ENCODE peak calls at places on chromosomes 1 and 21, in eight cellular contexts. C, O, H, S, B, A, I and Y are unnamed samples.

GRCh38 chr1:224696891-224697765 is 81.0 kb downstream of the CNIH3 start:
- DNase-seq in O (peak), I (no peak), A (no peak), C (no peak), S (no peak), H (no peak), B (peak), Y (no peak)

GRCh38 chr1:232016636-232017035 is 390.0 kb downstream of the DISC1 start:
- DNase-seq in O (no peak), I (no peak), B (no peak), A (no peak), C (no peak), S (no peak), H (no peak), Y (no peak)

GRCh38 chr1:28354121-28354520 is 15.4 kb upstream of the PHACTR4 start:
- DNase-seq in C (no peak), O (peak), H (no peak), S (no peak), B (peak), A (no peak), I (no peak), Y (no peak)

GRCh38 chr21:39377444-39378050 is 28.7 kb upstream of the HMGN1 start:
- DNase-seq in O (peak), I (no peak), S (no peak), A (no peak), C (no peak), B (peak), H (peak), Y (no peak)

GRCh38 chr1:184506501-184506900 is 119.7 kb downstream of the C1orf21 start:
- DNase-seq in C (no peak), H (no peak), I (no peak), A (no peak), O (no peak), S (no peak), B (no peak), Y (no peak)

GRCh38 chr1:194535369-194535768 is 1349.0 kb upstream of the B3GALT2 start:
- DNase-seq in O (no peak), B (no peak), C (no peak), I (no peak), S (no peak), H (peak), A (peak), Y (peak)

GRCh38 chr1:219659682-219660081 is 46.8 kb upstream of the ZC3H11B start:
- DNase-seq in C (no peak), I (no peak), S (no peak), H (peak), O (peak), B (peak), A (peak), Y (no peak)

GRCh38 chr1:50208296-50208695 is 99.6 kb downstream of the ELAVL4 start:
- DNase-seq in H (no peak), B (no peak), I (no peak), C (no peak), A (peak), O (peak), S (no peak), Y (no peak)

GRCh38 chr1:80083892-80084291 is 1077.4 kb upstream of the ADGRL4 start:
- DNase-seq in O (no peak), B (peak), H (no peak), C (no peak), I (no peak), S (no peak), A (no peak), Y (no peak)

GRCh38 chr1:204991342-204991844 is 51.6 kb upstream of the CNTN2 start:
- DNase-seq in O (no peak), H (peak), S (no peak), B (no peak), A (no peak), I (no peak), C (peak), Y (no peak)

GRCh38 chr1:214573386-214574358 is 22.3 kb upstream of the PTPN14 start:
- DNase-seq in S (no peak), B (no peak), H (no peak), I (no peak), A (no peak), O (peak), C (no peak), Y (no peak)

GRCh38 chr1:41810446-41810845 is 108.3 kb downstream of the HIVEP3 start:
- DNase-seq in O (peak), I (no peak), H (peak), A (no peak), S (peak), C (peak), B (peak), Y (peak)

GRCh38 chr1:111471012-111471411 is 2.8 kb upstream of the C1orf162 start:
- DNase-seq in S (no peak), C (no peak), I (no peak), B (no peak), A (no peak), H (no peak), O (no peak), Y (no peak)

GRCh38 chr1:165898837-165899236 is 71.4 kb downstream of the UCK2 start:
- DNase-seq in S (no peak), A (no peak), O (peak), B (peak), C (no peak), I (no peak), H (no peak), Y (peak)

GRCh38 chr1:145785481-145785880 is 38.4 kb downstream of the RNF115 start:
- DNase-seq in S (peak), H (no peak), B (peak), C (no peak), I (no peak), O (peak), A (no peak), Y (no peak)

GRCh38 chr1:38253314-38253713 is 206.7 kb upstream of the POU3F1 start:
- DNase-seq in B (no peak), O (no peak), C (no peak), I (no peak), H (no peak), A (no peak), S (no peak), Y (no peak)

GRCh38 chr1:7048395-7048794 is 263.1 kb downstream of the CAMTA1 start:
- DNase-seq in C (no peak), O (no peak), I (no peak), S (no peak), B (no peak), A (no peak), H (no peak), Y (no peak)

GRCh38 chr1:207841318-207841717 is 69.6 kb downstream of the CD34 start:
- DNase-seq in I (no peak), H (peak), C (no peak), B (no peak), A (no peak), S (no peak), O (no peak), Y (no peak)

GRCh38 chr1:59596432-59596831 is 218.3 kb upstream of the HOOK1 start:
- DNase-seq in C (no peak), O (peak), A (no peak), H (no peak), B (peak), I (no peak), S (no peak), Y (peak)

GRCh38 chr1:19250629-19251304 is 557 bp downstream of the EMC1 start:
- DNase-seq in I (no peak), H (peak), B (no peak), O (peak), A (no peak), C (peak), S (no peak), Y (no peak)

GRCh38 chr1:6157528-6158174 is 22.5 kb downstream of the CHD5 start:
- DNase-seq in C (no peak), H (no peak), A (no peak), O (peak), S (no peak), I (peak), B (peak), Y (peak)

GRCh38 chr1:231636157-231636556 is 9.6 kb downstream of the DISC1 start:
- DNase-seq in S (no peak), C (no peak), O (peak), B (peak), I (no peak), H (no peak), A (no peak), Y (peak)

GRCh38 chr1:40034869-40035268 is 5.7 kb upstream of the CAP1 start:
- DNase-seq in S (no peak), O (no peak), C (no peak), A (no peak), B (no peak), I (no peak), H (no peak), Y (no peak)

GRCh38 chr1:47449702-47450552 is 12.1 kb downstream of the FOXD2 start:
- DNase-seq in O (peak), H (peak), S (no peak), I (no peak), B (peak), C (peak), A (peak), Y (peak)

GRCh38 chr1:7111855-7112254 is 326.6 kb downstream of the CAMTA1 start:
- DNase-seq in C (no peak), I (no peak), O (no peak), B (no peak), H (no peak), A (no peak), S (no peak), Y (no peak)

GRCh38 chr1:107820797-107821196 is 144.2 kb downstream of the VAV3 start:
- DNase-seq in O (peak), C (no peak), I (no peak), H (no peak), A (no peak), B (peak), S (no peak), Y (no peak)

GRCh38 chr1:28594661-28595411 is 2.8 kb downstream of the RAB42 start:
- DNase-seq in B (peak), I (no peak), O (peak), A (no peak), S (no peak), C (no peak), H (peak), Y (no peak)

GRCh38 chr1:58524353-58524945 is 22.1 kb downstream of the OMA1 start:
- DNase-seq in H (no peak), O (peak), C (no peak), B (no peak), S (no peak), A (no peak), I (no peak), Y (no peak)

GRCh38 chr1:67717876-67718275 is 32.9 kb downstream of the GADD45A start:
- DNase-seq in C (no peak), H (no peak), B (peak), S (no peak), A (no peak), O (peak), I (no peak), Y (no peak)

GRCh38 chr1:246798606-246799496 is 74.6 kb downstream of the SCCPDH start:
- DNase-seq in S (no peak), H (no peak), B (no peak), C (no peak), A (no peak), I (no peak), O (no peak), Y (no peak)

GRCh38 chr1:153447498-153448170 is 12.8 kb downstream of the S100A7 start:
- DNase-seq in C (no peak), A (no peak), S (no peak), O (peak), B (peak), I (no peak), H (no peak), Y (no peak)

GRCh38 chr1:226405411-226405988 is 2.4 kb downstream of the PARP1 start:
- DNase-seq in A (no peak), S (peak), O (no peak), I (no peak), C (peak), H (peak), B (no peak), Y (no peak)
- H3K4me2 ChIP-seq in A (peak), S (peak), O (peak), I (no peak), C (peak), H (peak), B (peak), Y (peak)

DNA sequence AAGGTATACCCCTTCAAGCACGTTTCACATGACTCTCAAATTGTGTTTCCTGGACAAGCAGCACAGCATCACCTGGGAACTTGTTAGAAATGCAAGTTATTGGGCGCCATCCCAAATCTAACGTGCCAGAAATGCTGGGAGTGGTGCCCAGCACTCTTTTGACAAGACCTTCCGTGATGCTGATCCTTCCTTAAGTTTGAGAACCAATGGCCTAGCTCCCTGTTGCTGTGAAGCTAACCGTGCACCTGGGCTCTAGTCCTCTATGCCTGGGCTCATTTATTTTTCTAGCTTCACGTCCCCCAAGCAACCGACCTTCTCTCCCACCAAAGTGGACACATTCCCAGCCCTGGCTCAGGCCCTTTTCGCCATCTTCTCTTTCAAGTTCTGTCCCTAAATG is 4.3 kb downstream of the BEST4 start:
- DNase-seq in H (peak), S (no peak), C (no peak), A (no peak), O (peak), B (no peak), I (no peak), Y (no peak)
- H3K27ac ChIP-seq in H (no peak), S (no peak), C (no peak), A (no peak), O (no peak), B (no peak), I (no peak), Y (peak)

DNA sequence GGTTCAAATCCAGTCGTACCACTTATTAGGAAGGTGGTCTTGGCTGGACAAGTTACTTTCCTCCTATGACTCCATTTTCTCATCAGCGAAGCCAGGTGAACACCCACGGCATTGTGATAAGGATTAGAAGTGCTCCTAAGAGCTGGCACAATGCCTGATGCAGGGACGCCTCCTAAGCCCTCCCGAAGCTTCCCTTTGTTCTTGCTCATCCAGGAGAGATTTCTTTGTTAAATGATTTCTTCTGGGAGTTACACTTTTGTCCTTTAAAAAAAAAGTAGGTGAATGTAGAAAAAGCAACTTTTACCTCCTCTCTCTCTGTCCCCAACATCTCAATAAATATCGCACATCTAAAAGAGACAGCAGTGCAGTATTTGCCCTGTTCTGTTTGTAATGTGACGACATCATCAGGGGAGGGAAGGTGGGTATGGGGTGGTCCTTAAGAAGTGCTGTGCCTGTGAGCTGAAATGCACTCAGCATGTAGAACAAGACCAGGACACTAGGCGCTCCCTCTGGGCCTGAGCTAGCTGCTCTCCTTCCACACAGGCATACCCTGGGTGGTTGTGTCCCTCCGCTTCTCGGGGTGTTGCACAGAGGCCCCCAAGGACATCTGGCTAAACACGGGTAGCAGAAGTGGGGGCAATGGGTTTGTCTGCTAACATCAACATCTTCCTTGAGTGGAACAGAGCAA is 43.9 kb downstream of the SUSD4 start:
- DNase-seq in A (no peak), B (no peak), S (no peak), C (peak), O (no peak), I (no peak), H (peak), Y (no peak)
- TF ChIP-seq EZH2phosphoT487 in A (no peak), B (no peak), S (no peak), C (no peak), O (no peak), I (no peak), H (no peak), Y (no peak)

GRCh38 chr1:203291201-203292096 is 13.9 kb upstream of the BTG2 start:
- DNase-seq in O (no peak), B (no peak), A (no peak), C (no peak), H (no peak), I (no peak), S (no peak), Y (peak)
- H3K4me2 ChIP-seq in O (no peak), B (no peak), A (no peak), C (peak), H (peak), I (peak), S (peak), Y (peak)

GRCh38 chr1:11700655-11701467 is 9.4 kb downstream of the DRAXIN start:
- DNase-seq in C (peak), A (no peak), B (no peak), S (no peak), I (no peak), O (no peak), H (peak), Y (no peak)
- H3K27ac ChIP-seq in C (peak), A (no peak), B (no peak), S (no peak), I (no peak), O (no peak), H (peak), Y (no peak)

GRCh38 chr1:154550070-154550469 is 8.4 kb downstream of the UBE2Q1 start:
- DNase-seq in A (no peak), S (no peak), O (no peak), H (no peak), C (no peak), I (no peak), B (no peak), Y (no peak)

GRCh38 chr1:154547333-154547732 is 11.1 kb downstream of the UBE2Q1 start:
- DNase-seq in S (no peak), H (no peak), C (no peak), O (no peak), I (no peak), A (no peak), B (no peak), Y (no peak)

GRCh38 chr1:154546264-154547043 is 12.0 kb downstream of the UBE2Q1 start:
- DNase-seq in C (peak), H (peak), S (peak), O (peak), B (peak), A (peak), I (peak), Y (peak)

GRCh38 chr1:154549371-154549770 is 9.1 kb downstream of the UBE2Q1 start:
- DNase-seq in B (no peak), C (no peak), S (no peak), A (no peak), H (no peak), I (no peak), O (no peak), Y (no peak)

GRCh38 chr1:154548028-154548427 is 10.4 kb downstream of the UBE2Q1 start:
- DNase-seq in C (no peak), H (no peak), A (no peak), B (no peak), S (no peak), I (no peak), O (no peak), Y (no peak)
- TF ChIP-seq EZH2phosphoT487 in C (no peak), H (no peak), A (no peak), B (no peak), S (no peak), I (no peak), O (no peak), Y (no peak)

DNA sequence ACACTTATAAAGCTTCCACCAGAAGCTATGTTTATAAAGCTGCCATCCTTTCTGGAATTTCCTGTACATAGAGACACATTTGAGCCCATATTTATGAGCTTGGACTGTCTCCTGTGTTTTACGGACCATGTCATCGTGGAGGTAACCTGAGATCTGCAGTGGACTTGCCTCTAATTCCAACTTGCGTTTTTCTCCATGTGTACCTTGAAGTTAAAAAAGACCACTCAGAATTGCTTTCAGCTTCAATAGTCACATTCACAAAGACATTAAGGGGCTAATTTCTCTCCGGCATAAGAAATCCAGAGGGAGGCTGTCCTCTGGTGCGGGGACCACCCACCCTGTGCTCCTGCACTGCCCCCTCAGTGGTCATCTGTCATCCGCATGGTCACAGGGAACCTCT is 521.4 kb upstream of the CAMK1G start:
- DNase-seq in O (no peak), I (no peak), H (no peak), A (no peak), B (no peak), S (no peak), C (peak), Y (no peak)
- H3K4me2 ChIP-seq in O (no peak), I (no peak), H (no peak), A (no peak), B (no peak), S (no peak), C (no peak), Y (no peak)

DNA sequence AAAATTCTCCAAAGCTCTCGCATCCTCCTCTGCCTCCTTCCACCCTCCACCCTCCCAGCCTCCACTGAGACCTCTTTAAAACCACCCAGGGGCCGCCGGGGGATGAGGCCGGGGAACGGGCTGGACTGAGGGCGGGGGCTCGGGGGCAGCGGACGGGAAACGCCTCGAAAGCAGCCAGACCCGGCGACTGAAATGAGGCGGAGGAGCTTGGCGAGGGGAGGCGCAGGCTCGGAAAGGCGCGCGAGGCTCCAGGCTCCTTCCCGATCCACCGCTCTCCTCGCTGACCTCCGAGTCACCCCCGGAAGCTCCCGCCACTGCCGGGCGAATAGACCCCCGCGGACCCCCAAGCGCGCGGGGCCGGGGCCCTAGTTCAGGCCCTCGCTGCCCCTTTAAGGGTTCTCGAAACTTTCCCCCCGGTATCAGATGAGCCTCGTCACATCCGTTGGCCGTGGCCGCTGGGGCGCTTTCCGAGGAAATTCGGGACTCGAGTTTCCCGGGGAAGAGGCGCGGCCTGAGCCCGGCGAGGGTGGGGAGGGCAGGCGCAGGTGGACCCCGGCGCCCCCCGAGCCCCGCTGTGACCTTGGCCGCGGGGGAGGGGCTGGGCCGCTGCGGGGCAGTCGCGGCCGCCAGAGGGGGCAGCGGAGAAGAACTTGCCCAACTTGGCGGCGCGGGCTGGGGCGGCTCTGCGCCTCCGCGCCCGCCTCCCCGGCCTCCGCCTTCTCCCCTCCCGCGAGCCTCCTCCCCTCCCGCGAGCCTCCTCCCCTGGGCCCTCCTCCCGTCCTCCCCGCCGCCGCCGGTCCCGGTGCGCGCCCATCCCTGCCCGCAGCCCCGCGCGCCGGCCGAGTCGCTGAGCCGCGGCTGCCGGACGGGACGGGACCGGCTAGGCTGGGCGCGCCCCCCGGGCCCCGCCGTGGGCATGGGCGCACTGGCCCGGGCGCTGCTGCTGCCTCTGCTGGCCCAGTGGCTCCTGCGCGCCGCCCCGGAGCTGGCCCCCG is at the start of gene BACE2:
- DNase-seq in I (no peak), A (peak), S (peak), C (peak), B (peak), O (peak), H (peak), Y (peak)
- H3K27ac ChIP-seq in I (peak), A (no peak), S (no peak), C (no peak), B (peak), O (peak), H (no peak), Y (peak)

GRCh38 chr1:72636636-72637035 is 354.3 kb upstream of the NEGR1 start:
- DNase-seq in I (no peak), H (no peak), S (no peak), C (no peak), B (no peak), O (no peak), A (peak), Y (no peak)

GRCh38 chr1:72635719-72636118 is 353.4 kb upstream of the NEGR1 start:
- DNase-seq in H (no peak), S (no peak), C (no peak), I (no peak), A (no peak), B (peak), O (peak), Y (no peak)
- TF ChIP-seq EZH2phosphoT487 in H (no peak), S (no peak), C (no peak), I (no peak), A (no peak), B (no peak), O (no peak), Y (no peak)